ENCODE peak calls at places on chromosomes 7 and 10, in seven cellular contexts. One of them, this sample, is unnamed.

GRCh38 chr7:157278791-157279678 is 57.8 kb upstream of the DNAJB6 start:
- DNase-seq in choroid plexus epithelial cell: no peak
- DNase-seq in AG04450: no peak
- DNase-seq in uterus: no peak
- DNase-seq in GM12865: peak; percentile 46
- DNase-seq in brain microvascular endothelial cell: no peak
- DNase-seq in testis: peak; percentile 34
- DNase-seq in this sample: peak; percentile 46

GRCh38 chr10:78572565-78572964 is 496.2 kb upstream of the ZMIZ1 start:
- DNase-seq in choroid plexus epithelial cell: no peak
- DNase-seq in AG04450: no peak
- DNase-seq in uterus: peak; percentile 52
- DNase-seq in GM12865: no peak
- DNase-seq in brain microvascular endothelial cell: no peak
- DNase-seq in testis: peak; percentile 18
- DNase-seq in this sample: no peak

GRCh38 chr10:91410638-91411367 is 659 bp downstream of the HECTD2 start:
- DNase-seq in choroid plexus epithelial cell: peak; percentile 57
- DNase-seq in AG04450: no peak
- DNase-seq in uterus: peak; percentile 30
- DNase-seq in GM12865: peak; percentile 11
- DNase-seq in brain microvascular endothelial cell: peak; percentile 52
- DNase-seq in testis: peak; percentile 64
- DNase-seq in this sample: peak; percentile 47

GRCh38 chr7:105000190-105000589 is 13.8 kb upstream of the KMT2E start:
- DNase-seq in choroid plexus epithelial cell: no peak
- DNase-seq in AG04450: no peak
- DNase-seq in uterus: no peak
- DNase-seq in GM12865: no peak
- DNase-seq in brain microvascular endothelial cell: no peak
- DNase-seq in testis: no peak
- DNase-seq in this sample: no peak

GRCh38 chr7:31098606-31099360 is 46.7 kb downstream of the ADCYAP1R1 start:
- DNase-seq in choroid plexus epithelial cell: no peak
- DNase-seq in AG04450: no peak
- DNase-seq in uterus: peak; percentile 1
- DNase-seq in GM12865: no peak
- DNase-seq in brain microvascular endothelial cell: no peak
- DNase-seq in testis: no peak
- DNase-seq in this sample: no peak

GRCh38 chr7:95238252-95238938 is 85.9 kb downstream of the PON1 start:
- DNase-seq in choroid plexus epithelial cell: no peak
- DNase-seq in AG04450: no peak
- DNase-seq in uterus: no peak
- DNase-seq in GM12865: no peak
- DNase-seq in brain microvascular endothelial cell: no peak
- DNase-seq in testis: no peak
- DNase-seq in this sample: peak; percentile 6

GRCh38 chr7:2196381-2197378 is 36.1 kb downstream of the MAD1L1 start:
- DNase-seq in choroid plexus epithelial cell: no peak
- DNase-seq in AG04450: no peak
- DNase-seq in uterus: no peak
- DNase-seq in GM12865: no peak
- DNase-seq in brain microvascular endothelial cell: no peak
- DNase-seq in testis: no peak
- DNase-seq in this sample: no peak

GRCh38 chr7:117825132-117825531 is 48.1 kb downstream of the CTTNBP2 start:
- DNase-seq in choroid plexus epithelial cell: peak; percentile 70
- DNase-seq in AG04450: peak; percentile 38
- DNase-seq in uterus: no peak
- DNase-seq in GM12865: no peak
- DNase-seq in brain microvascular endothelial cell: peak; percentile 78
- DNase-seq in testis: no peak
- DNase-seq in this sample: peak; percentile 35

GRCh38 chr10:132616170-132616994 is 78.8 kb downstream of the INPP5A start:
- DNase-seq in choroid plexus epithelial cell: no peak
- DNase-seq in AG04450: no peak
- DNase-seq in uterus: no peak
- DNase-seq in GM12865: no peak
- DNase-seq in brain microvascular endothelial cell: no peak
- DNase-seq in testis: no peak
- DNase-seq in this sample: no peak

GRCh38 chr7:45984386-45985295 is 63.6 kb upstream of the IGFBP3 start:
- DNase-seq in choroid plexus epithelial cell: no peak
- DNase-seq in AG04450: no peak
- DNase-seq in uterus: no peak
- DNase-seq in GM12865: peak; percentile 26
- DNase-seq in brain microvascular endothelial cell: no peak
- DNase-seq in testis: no peak
- DNase-seq in this sample: no peak

GRCh38 chr10:113527181-113527580 is 25.7 kb upstream of the HABP2 start:
- DNase-seq in choroid plexus epithelial cell: no peak
- DNase-seq in AG04450: no peak
- DNase-seq in uterus: no peak
- DNase-seq in GM12865: no peak
- DNase-seq in brain microvascular endothelial cell: no peak
- DNase-seq in testis: no peak
- DNase-seq in this sample: no peak

GRCh38 chr7:2652736-2653060 is 20.9 kb downstream of the TTYH3 start:
- DNase-seq in choroid plexus epithelial cell: no peak
- DNase-seq in AG04450: no peak
- DNase-seq in uterus: no peak
- DNase-seq in GM12865: no peak
- DNase-seq in brain microvascular endothelial cell: no peak
- DNase-seq in testis: no peak
- DNase-seq in this sample: no peak

GRCh38 chr7:70313251-70313650 is 715.0 kb downstream of the AUTS2 start:
- DNase-seq in choroid plexus epithelial cell: no peak
- DNase-seq in AG04450: no peak
- DNase-seq in uterus: no peak
- DNase-seq in GM12865: no peak
- DNase-seq in brain microvascular endothelial cell: no peak
- DNase-seq in testis: no peak
- DNase-seq in this sample: no peak
- TF ChIP-seq CTCF in choroid plexus epithelial cell: no peak
- TF ChIP-seq CTCF in AG04450: no peak
- TF ChIP-seq CTCF in uterus: no peak
- TF ChIP-seq CTCF in GM12865: no peak
- TF ChIP-seq CTCF in brain microvascular endothelial cell: no peak
- TF ChIP-seq CTCF in testis: no peak
- TF ChIP-seq CTCF in this sample: no peak

DNA sequence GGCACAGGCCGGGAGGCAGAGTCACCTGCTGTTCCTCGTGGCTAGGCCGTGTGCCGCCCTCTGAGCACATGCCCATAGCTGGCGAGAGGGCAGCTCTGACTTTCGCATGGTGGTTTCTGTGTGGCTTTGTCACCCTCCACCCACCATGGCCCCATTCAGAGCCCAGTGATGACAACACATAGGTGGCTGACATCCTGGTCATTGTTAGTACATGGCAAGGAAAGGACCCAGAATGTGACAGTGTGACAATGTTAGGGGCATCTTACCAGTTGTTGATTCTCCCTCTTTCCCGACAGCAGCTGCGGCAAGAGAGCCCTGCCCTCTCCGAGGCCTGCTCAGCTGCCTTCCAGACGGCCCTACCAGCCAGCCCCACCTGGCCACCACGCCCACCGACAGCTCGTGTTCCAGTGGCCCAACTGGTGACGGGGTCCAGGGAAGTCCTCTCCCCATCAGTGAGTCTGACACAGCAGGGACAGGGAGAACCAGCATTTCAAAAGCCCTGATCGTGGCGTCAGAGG is 52.2 kb downstream of the ZNF467 start:
- DNase-seq in choroid plexus epithelial cell: no peak
- DNase-seq in AG04450: no peak
- DNase-seq in uterus: no peak
- DNase-seq in GM12865: no peak
- DNase-seq in brain microvascular endothelial cell: no peak
- DNase-seq in testis: no peak
- DNase-seq in this sample: no peak
- H3K4me3 ChIP-seq in choroid plexus epithelial cell: no peak overlapping the region
- H3K4me3 ChIP-seq in AG04450: no peak overlapping the region
- H3K4me3 ChIP-seq in uterus: no peak overlapping the region
- H3K4me3 ChIP-seq in GM12865: no peak overlapping the region
- H3K4me3 ChIP-seq in brain microvascular endothelial cell: no peak overlapping the region
- H3K4me3 ChIP-seq in testis: no peak overlapping the region
- H3K4me3 ChIP-seq in this sample: no peak overlapping the region

DNA sequence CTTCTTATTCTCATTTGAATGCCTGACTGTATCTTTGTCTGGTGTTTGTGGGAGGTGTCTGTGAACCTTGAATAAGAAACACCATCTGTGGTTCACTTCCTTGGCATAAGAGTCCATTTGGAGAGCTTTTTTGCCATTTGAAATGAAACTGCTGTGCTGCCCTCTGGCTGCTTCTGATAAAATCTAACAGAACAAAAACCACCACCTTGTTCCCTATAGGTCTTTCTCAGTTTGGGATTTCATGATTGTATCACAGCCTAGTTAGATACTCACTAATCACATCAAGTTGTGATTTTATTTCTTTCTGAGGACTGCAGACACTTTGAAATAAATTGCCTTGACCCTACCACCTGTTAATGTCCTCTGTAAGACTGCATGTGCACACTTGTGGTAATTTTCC is 102.7 kb upstream of the FAM13C start:
- DNase-seq in choroid plexus epithelial cell: peak; percentile 45
- DNase-seq in AG04450: peak; percentile 26
- DNase-seq in uterus: no peak
- DNase-seq in GM12865: peak; percentile 3
- DNase-seq in brain microvascular endothelial cell: peak; percentile 35
- DNase-seq in testis: peak; percentile 34
- DNase-seq in this sample: peak; percentile 1
- TF ChIP-seq CTCF in choroid plexus epithelial cell: peak; percentile 36
- TF ChIP-seq CTCF in AG04450: peak; percentile 53
- TF ChIP-seq CTCF in uterus: no peak
- TF ChIP-seq CTCF in GM12865: no peak
- TF ChIP-seq CTCF in brain microvascular endothelial cell: peak; percentile 62
- TF ChIP-seq CTCF in testis: no peak
- TF ChIP-seq CTCF in this sample: peak; percentile 33

GRCh38 chr10:70886921-70887665 is 1.3 kb downstream of the PCBD1 start:
- DNase-seq in choroid plexus epithelial cell: no peak
- DNase-seq in AG04450: no peak
- DNase-seq in uterus: no peak
- DNase-seq in GM12865: no peak
- DNase-seq in brain microvascular endothelial cell: no peak
- DNase-seq in testis: no peak
- DNase-seq in this sample: no peak
- H3K4me3 ChIP-seq in choroid plexus epithelial cell: peak overlapping the region; percentile 69
- H3K4me3 ChIP-seq in AG04450: peak overlapping the region; percentile 73
- H3K4me3 ChIP-seq in uterus: peak overlapping the region; percentile 83
- H3K4me3 ChIP-seq in GM12865: peak overlapping the region; percentile 93
- H3K4me3 ChIP-seq in brain microvascular endothelial cell: peak overlapping the region; percentile 70
- H3K4me3 ChIP-seq in testis: peak overlapping the region; percentile 79
- H3K4me3 ChIP-seq in this sample: peak overlapping the region; percentile 67

GRCh38 chr7:145169908-145170307 is 334.1 kb upstream of the TPK1 start:
- DNase-seq in choroid plexus epithelial cell: peak; percentile 39
- DNase-seq in AG04450: no peak
- DNase-seq in uterus: no peak
- DNase-seq in GM12865: no peak
- DNase-seq in brain microvascular endothelial cell: no peak
- DNase-seq in testis: no peak
- DNase-seq in this sample: no peak
- TF ChIP-seq CTCF in choroid plexus epithelial cell: peak; percentile 31
- TF ChIP-seq CTCF in AG04450: no peak
- TF ChIP-seq CTCF in uterus: no peak
- TF ChIP-seq CTCF in GM12865: no peak
- TF ChIP-seq CTCF in brain microvascular endothelial cell: no peak
- TF ChIP-seq CTCF in testis: no peak
- TF ChIP-seq CTCF in this sample: no peak

This sample was measured in foreskin fibroblast.